ENCODE peak calls at places on chromosome 6, in four cellular contexts. H is suprapubic skin; X is stimulated activated CD4-positive, alpha-beta T cell treated with anti-CD3 and anti-CD28 coated beads, TNF-alpha, amount 100 ng/mL, for 4 hours; V is KBM-7. M is an unnamed sample.

GRCh38 chr6:83853178-83853967 is at the start of gene RIPPLY2:
- DNase-seq in V (no peak), H (peak; percentile 77), X (no peak), M (no peak)

GRCh38 chr6:49264496-49264895 is 198.6 kb downstream of the MMUT start:
- DNase-seq in X (no peak), H (no peak), V (no peak), M (no peak)

GRCh38 chr6:152085533-152085932 is 278.1 kb downstream of the ESR1 start:
- DNase-seq in V (no peak), X (no peak), H (no peak), M (no peak)

GRCh38 chr6:128124713-128125112 is 223.9 kb upstream of the THEMIS start:
- DNase-seq in X (no peak), V (no peak), H (no peak), M (no peak)

GRCh38 chr6:164148789-164149188 is 734.3 kb downstream of the QKI start:
- DNase-seq in V (no peak), X (no peak), H (no peak), M (no peak)

GRCh38 chr6:8219352-8219943 is 117.1 kb upstream of the EEF1E1 start:
- DNase-seq in V (peak; percentile 78), X (no peak), H (no peak), M (no peak)

GRCh38 chr6:14129572-14129971 is 12.0 kb downstream of the CD83 start:
- DNase-seq in V (peak; percentile 64), H (no peak), X (no peak), M (no peak)

GRCh38 chr6:55182016-55182650 is 7.8 kb downstream of the HCRTR2 start:
- DNase-seq in X (no peak), V (peak; percentile 81), H (no peak), M (no peak)

GRCh38 chr6:2988426-2989331 is 11.0 kb upstream of the NQO2 start:
- DNase-seq in H (peak; percentile 96), V (peak; percentile 87), X (peak; percentile 54), M (peak; percentile 97)

GRCh38 chr6:4774715-4775590 is 1.3 kb upstream of the CDYL start:
- DNase-seq in X (peak; percentile 7), V (peak; percentile 68), H (peak; percentile 85), M (peak; percentile 78)

GRCh38 chr6:128803911-128804310 is 79.0 kb upstream of the LAMA2 start:
- DNase-seq in H (no peak), X (no peak), V (no peak), M (no peak)

GRCh38 chr6:72825265-72825918 is 203.5 kb downstream of the KCNQ5 start:
- DNase-seq in H (no peak), X (no peak), V (no peak), M (no peak)

GRCh38 chr6:170256641-170257040 is 34.2 kb downstream of the DLL1 start:
- DNase-seq in V (no peak), H (no peak), X (no peak), M (no peak)

GRCh38 chr6:160226118-160226541 is 32.5 kb downstream of the SLC22A2 start:
- DNase-seq in H (no peak), V (no peak), X (no peak), M (no peak)

GRCh38 chr6:145736854-145737181 is 1.5 kb upstream of the EPM2A start:
- DNase-seq in X (no peak), V (no peak), H (no peak), M (no peak)

GRCh38 chr6:81831274-81831673 is 78.8 kb upstream of the TENT5A start:
- DNase-seq in H (no peak), X (no peak), V (no peak), M (no peak)

GRCh38 chr6:128841518-128841917 is 41.4 kb upstream of the LAMA2 start:
- DNase-seq in X (no peak), V (no peak), H (no peak), M (no peak)

GRCh38 chr6:71489736-71490135 is 201.1 kb downstream of the OGFRL1 start:
- DNase-seq in X (no peak), V (no peak), H (no peak), M (no peak)

GRCh38 chr6:144659202-144659731 is 374.1 kb downstream of the UTRN start:
- DNase-seq in X (no peak), V (peak; percentile 91), H (no peak), M (no peak)

GRCh38 chr6:70531133-70531532 is 35.6 kb upstream of the SDHAF4 start:
- DNase-seq in X (no peak), V (no peak), H (no peak), M (no peak)

GRCh38 chr6:137237413-137238170 is 18.4 kb upstream of the IFNGR1 start:
- DNase-seq in V (no peak), X (no peak), H (no peak), M (no peak)